ENCODE peak calls at places on chromosomes 2 and 18, in four cellular contexts. K, G, C and U are unnamed samples.
A peak's percentile ranks its signal among the peaks of the same experiment; 100 is the strongest.

GRCh38 chr2:147173186-147173575 is 671.6 kb upstream of the ACVR2A start:
- DNase-seq in C (no peak), G (peak; percentile 53), K (no peak), U (no peak)

GRCh38 chr18:46322941-46323340 is 218.8 kb downstream of the HAUS1 start:
- DNase-seq in K (no peak), G (no peak), C (no peak), U (no peak)

GRCh38 chr18:499351-500229 is 911 bp downstream of the COLEC12 start:
- DNase-seq in K (peak; percentile 92), G (no peak), C (no peak), U (peak; percentile 95)

GRCh38 chr2:224934542-224935188 is 107.6 kb downstream of the DOCK10 start:
- DNase-seq in G (no peak), C (no peak), K (no peak), U (peak; percentile 79)

GRCh38 chr2:164073053-164073757 is 337.4 kb upstream of the FIGN start:
- DNase-seq in C (no peak), K (peak; percentile 4), G (no peak), U (peak; percentile 5)

GRCh38 chr2:226154610-226155009 is 645.0 kb downstream of the IRS1 start:
- DNase-seq in G (peak; percentile 11), K (no peak), C (no peak), U (no peak)

GRCh38 chr18:43350176-43350575 is 72.9 kb upstream of the SYT4 start:
- DNase-seq in K (no peak), G (no peak), C (no peak), U (no peak)

GRCh38 chr2:217437289-217437688 is 565.5 kb downstream of the TNS1 start:
- DNase-seq in G (no peak), C (no peak), K (no peak), U (no peak)

GRCh38 chr2:285990-286389 is 1.9 kb downstream of the ALKAL2 start:
- DNase-seq in G (no peak), K (no peak), C (no peak), U (no peak)

GRCh38 chr2:64988420-64989125 is 626 bp upstream of the SLC1A4 start:
- DNase-seq in K (peak; percentile 83), C (peak; percentile 69), G (peak; percentile 53), U (peak; percentile 95)

GRCh38 chr18:34120294-34120693 is 104.4 kb downstream of the NOL4 start:
- DNase-seq in C (no peak), G (peak; percentile 29), K (no peak), U (no peak)

GRCh38 chr2:175567435-175568061 is 386.0 kb upstream of the ATP5MC3 start:
- DNase-seq in K (no peak), C (no peak), G (no peak), U (peak; percentile 7)

GRCh38 chr2:101520246-101520645 is 45.3 kb upstream of the RFX8 start:
- DNase-seq in G (peak; percentile 82), C (no peak), K (peak; percentile 88), U (peak; percentile 57)

GRCh38 chr2:6036211-6036610 is 344.0 kb downstream of the SOX11 start:
- DNase-seq in C (no peak), K (no peak), G (no peak), U (no peak)

GRCh38 chr18:21914739-21915319 is 174.2 kb downstream of the MIB1 start:
- DNase-seq in K (peak; percentile 67), C (no peak), G (peak; percentile 42), U (peak; percentile 51)

GRCh38 chr2:127700527-127701192 is 637 bp upstream of the SFT2D3 start:
- DNase-seq in C (peak; percentile 64), G (no peak), K (peak; percentile 46), U (no peak)

GRCh38 chr18:6009751-6010150 is 114.4 kb upstream of the TMEM200C start:
- DNase-seq in G (peak; percentile 9), C (no peak), K (no peak), U (peak; percentile 65)

GRCh38 chr18:44238449-44238848 is 442.2 kb upstream of the SETBP1 start:
- DNase-seq in G (peak; percentile 34), C (no peak), K (no peak), U (no peak)

GRCh38 chr2:36168136-36168535 is 187.4 kb upstream of the CRIM1 start:
- DNase-seq in C (no peak), K (no peak), G (peak; percentile 3), U (no peak)

GRCh38 chr18:48186084-48186798 is 222.9 kb downstream of the ZBTB7C start:
- DNase-seq in K (no peak), C (no peak), G (peak; percentile 78), U (no peak)

GRCh38 chr2:46701152-46701551 is 214.5 kb downstream of the MCFD2 start:
- DNase-seq in G (peak; percentile 35), K (peak; percentile 74), C (no peak), U (peak; percentile 66)

GRCh38 chr2:98036349-98037000 is 40.7 kb upstream of the TMEM131 start:
- DNase-seq in C (no peak), G (no peak), K (no peak), U (no peak)

GRCh38 chr18:8153887-8154583 is 455.2 kb upstream of the RAB12 start:
- DNase-seq in C (no peak), K (peak; percentile 75), G (peak; percentile 80), U (peak; percentile 90)

GRCh38 chr2:235504459-235505200 is 10.8 kb downstream of the AGAP1 start:
- DNase-seq in G (no peak), C (no peak), K (no peak), U (no peak)

GRCh38 chr2:219570924-219571310 is 422 bp downstream of the OBSL1 start:
- DNase-seq in G (no peak), K (peak; percentile 40), C (no peak), U (peak; percentile 33)

GRCh38 chr2:147141930-147142329 is 702.9 kb upstream of the ACVR2A start:
- DNase-seq in G (no peak), K (no peak), C (no peak), U (no peak)

GRCh38 chr2:100640329-100641114 is 77.7 kb downstream of the PDCL3 start:
- DNase-seq in G (peak; percentile 15), K (no peak), C (no peak), U (no peak)

GRCh38 chr2:216621292-216621691 is 11.9 kb upstream of the IGFBP2 start:
- DNase-seq in C (no peak), G (no peak), K (no peak), U (no peak)

GRCh38 chr2:139891636-139892035 is 1111.4 kb upstream of the NXPH2 start:
- DNase-seq in G (no peak), C (no peak), K (no peak), U (no peak)

GRCh38 chr2:37652199-37652640 is 19.2 kb downstream of the CDC42EP3 start:
- DNase-seq in K (peak; percentile 98), G (peak; percentile 99), C (no peak), U (peak; percentile 92)

GRCh38 chr2:224086226-224086911 is 47.3 kb upstream of the SERPINE2 start:
- DNase-seq in K (peak; percentile 95), C (no peak), G (peak; percentile 99), U (peak; percentile 96)